ENCODE peak calls at places on chromosomes 11 and 22, in four cellular contexts. T, C, Y and M are unnamed samples.

GRCh38 chr22:24482586-24482985 is 12.5 kb upstream of the UPB1 start:
- DNase-seq in Y (no peak), T (no peak), C (no peak), M (no peak)

GRCh38 chr22:29625090-29625825 is 21.8 kb downstream of the NF2 start:
- DNase-seq in T (peak), Y (peak), C (peak), M (no peak)

GRCh38 chr11:117715801-117716200 is 81.2 kb downstream of the DSCAML1 start:
- DNase-seq in C (no peak), T (no peak), Y (no peak), M (no peak)

GRCh38 chr11:119056397-119056999 is 507 bp downstream of the HYOU1 start:
- DNase-seq in C (peak), T (peak), Y (peak), M (peak)

GRCh38 chr11:63240098-63240497 is 3.3 kb downstream of the SLC22A25 start:
- DNase-seq in T (no peak), Y (no peak), C (no peak), M (no peak)

GRCh38 chr11:113245216-113245615 is 69.2 kb upstream of the TTC12 start:
- DNase-seq in T (no peak), C (no peak), Y (no peak), M (no peak)

GRCh38 chr11:6320411-6321207 is at the start of gene CAVIN3:
- DNase-seq in C (peak), T (no peak), Y (peak), M (no peak)

GRCh38 chr11:69696749-69697488 is 6.9 kb downstream of the FGF19 start:
- DNase-seq in T (no peak), C (no peak), Y (peak), M (no peak)

GRCh38 chr11:100711984-100712383 is 24.9 kb downstream of the ARHGAP42 start:
- DNase-seq in T (no peak), C (no peak), Y (no peak), M (no peak)

GRCh38 chr22:22787805-22788459 is 99.7 kb upstream of the IGLL5 start:
- DNase-seq in Y (peak), C (peak), T (no peak), M (peak)

GRCh38 chr22:37715760-37716159 is 18.9 kb downstream of the TRIOBP start:
- DNase-seq in Y (no peak), T (no peak), C (no peak), M (no peak)

GRCh38 chr11:120747801-120748484 is 236.4 kb downstream of the GRIK4 start:
- DNase-seq in C (no peak), T (no peak), Y (no peak), M (no peak)

GRCh38 chr11:87300640-87301381 is 263.1 kb downstream of the TMEM135 start:
- DNase-seq in Y (no peak), T (no peak), C (no peak), M (no peak)

GRCh38 chr11:15146271-15147003 is 31.7 kb downstream of the INSC start:
- DNase-seq in Y (no peak), C (no peak), T (no peak), M (no peak)

GRCh38 chr11:116534270-116534975 is 238.4 kb downstream of the BUD13 start:
- DNase-seq in T (no peak), C (no peak), Y (peak), M (no peak)

GRCh38 chr11:119991669-119992068 is 146.2 kb downstream of the TRIM29 start:
- DNase-seq in Y (no peak), C (no peak), T (no peak), M (no peak)

GRCh38 chr11:15507592-15507991 is 392.9 kb downstream of the INSC start:
- DNase-seq in T (no peak), Y (no peak), C (no peak), M (no peak)

GRCh38 chr11:73141031-73141308 is 1.1 kb downstream of the FCHSD2 start:
- DNase-seq in T (no peak), C (no peak), Y (peak), M (no peak)

GRCh38 chr11:112017538-112017937 is 7.7 kb upstream of the DLAT start:
- DNase-seq in T (no peak), C (no peak), Y (no peak), M (no peak)

GRCh38 chr11:7591992-7592391 is 78.2 kb downstream of the PPFIBP2 start:
- DNase-seq in Y (no peak), C (no peak), T (no peak), M (no peak)

GRCh38 chr11:107565219-107565937 is at the start of gene ALKBH8:
- DNase-seq in C (peak), Y (peak), T (peak), M (peak)

GRCh38 chr22:44623771-44624510 is 78.1 kb upstream of the PRR5 start:
- DNase-seq in C (peak), T (no peak), Y (peak), M (no peak)